ENCODE peak calls at places on chromosome 16, in ten cellular contexts. H is thoracic aorta, B is breast epithelium, G is heart right ventricle, D is cardiac muscle cell, Q is colonic mucosa, L is A549, J is IMR-90, U is transverse colon, M is adrenal gland. V is an unnamed sample. For H3K9me3, the result is how much of the 10 kb centered on the place peaks cover.

GRCh38 chr16:50288920-50289319 is 22.6 kb downstream of the ADCY7 start:
- DNase-seq in H (no peak), B (no peak), G (no peak), D (no peak), Q (no peak), L (no peak), J (no peak), U (no peak), M (no peak), V (no peak)

GRCh38 chr16:7316266-7316888 is 16.3 kb upstream of the RBFOX1 start:
- DNase-seq in H (no peak), B (no peak), G (no peak), D (no peak), Q (no peak), L (no peak), J (no peak), U (no peak), M (no peak), V (no peak)

GRCh38 chr16:27238016-27238587 is 30.5 kb downstream of the NSMCE1 start:
- DNase-seq in H (no peak), B (peak), G (no peak), D (no peak), Q (peak), L (no peak), J (no peak), U (peak), M (no peak), V (no peak)

GRCh38 chr16:64311241-64311640 is 810.6 kb downstream of the CDH11 start:
- DNase-seq in H (no peak), B (no peak), G (no peak), D (no peak), Q (no peak), L (no peak), J (no peak), U (no peak), M (no peak), V (no peak)

GRCh38 chr16:27980919-27981670 is 82.4 kb downstream of the GSG1L start:
- DNase-seq in H (peak), B (no peak), G (no peak), D (no peak), Q (no peak), L (no peak), J (no peak), U (no peak), M (no peak), V (peak)

GRCh38 chr16:78659216-78659615 is 559.8 kb downstream of the WWOX start:
- DNase-seq in H (no peak), B (no peak), G (peak), D (no peak), Q (no peak), L (no peak), J (no peak), U (no peak), M (no peak), V (peak)

GRCh38 chr16:14199624-14200023 is 128.5 kb downstream of the MRTFB start:
- DNase-seq in H (no peak), B (no peak), G (no peak), D (no peak), Q (no peak), L (no peak), J (peak), U (no peak), M (no peak), V (no peak)

GRCh38 chr16:50841081-50841886 is 99.4 kb downstream of the CYLD start:
- DNase-seq in H (no peak), B (no peak), G (no peak), D (peak), Q (no peak), L (no peak), J (no peak), U (no peak), M (peak), V (no peak)

GRCh38 chr16:50096791-50097190 is 31.0 kb downstream of the HEATR3 start:
- DNase-seq in H (no peak), B (no peak), G (no peak), D (no peak), Q (no peak), L (no peak), J (peak), U (no peak), M (no peak), V (no peak)

GRCh38 chr16:73058221-73058615 is 10.3 kb upstream of the ZFHX3 start:
- DNase-seq in H (no peak), B (no peak), G (peak), D (peak), Q (no peak), L (no peak), J (no peak), U (peak), M (no peak), V (peak)

GRCh38 chr16:4500283-4500682 is 24.1 kb downstream of the HMOX2 start:
- DNase-seq in H (no peak), B (no peak), G (no peak), D (peak), Q (no peak), L (peak), J (peak), U (no peak), M (peak), V (peak)

GRCh38 chr16:48430890-48431289 is 45.7 kb upstream of the SIAH1 start:
- DNase-seq in H (no peak), B (no peak), G (no peak), D (no peak), Q (no peak), L (no peak), J (no peak), U (no peak), M (no peak), V (no peak)

GRCh38 chr16:84537431-84538151 is 33.1 kb upstream of the MEAK7 start:
- DNase-seq in H (no peak), B (no peak), G (no peak), D (no peak), Q (no peak), L (no peak), J (no peak), U (no peak), M (peak), V (no peak)

GRCh38 chr16:9836118-9836736 is 346.0 kb downstream of the GRIN2A start:
- DNase-seq in H (no peak), B (no peak), G (no peak), D (peak), Q (no peak), L (no peak), J (no peak), U (no peak), M (no peak), V (peak)

GRCh38 chr16:56029026-56029425 is 153.9 kb upstream of the CES5A start:
- DNase-seq in H (no peak), B (no peak), G (no peak), D (no peak), Q (no peak), L (no peak), J (no peak), U (no peak), M (no peak), V (no peak)

GRCh38 chr16:19765860-19766553 is 47.9 kb downstream of the IQCK start:
- DNase-seq in H (no peak), B (no peak), G (peak), D (no peak), Q (peak), L (no peak), J (no peak), U (peak), M (peak), V (peak)

GRCh38 chr16:89564476-89565255 is 4.2 kb downstream of the RPL13 start:
- DNase-seq in H (no peak), B (no peak), G (no peak), D (peak), Q (peak), L (no peak), J (no peak), U (peak), M (no peak), V (no peak)

DNA sequence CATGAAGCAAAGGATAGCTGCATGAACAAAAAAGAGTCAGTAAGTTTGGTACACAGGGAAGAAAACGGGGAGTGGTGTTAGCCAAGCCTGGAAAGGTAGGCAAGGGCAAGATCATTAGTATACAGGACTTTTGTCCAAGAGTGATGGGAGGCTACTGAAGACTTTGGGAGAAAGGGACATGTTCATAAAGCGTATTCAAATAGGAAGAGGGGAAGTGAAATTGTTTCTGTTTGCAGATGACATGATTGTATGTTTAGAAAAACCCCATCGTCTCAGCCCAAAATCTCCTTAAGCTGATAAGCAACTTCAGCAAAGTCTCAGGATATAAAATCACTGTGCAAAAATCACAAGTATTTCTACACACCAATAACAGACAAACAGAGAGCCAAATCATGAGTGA is 19.4 kb downstream of the CDYL2 start:
- DNase-seq in H (no peak), B (no peak), G (no peak), D (no peak), Q (no peak), L (no peak), J (no peak), U (no peak), M (no peak), V (no peak)
- H3K9me3 ChIP-seq in H (under half), B (under half), G (under half), D (under half), Q (under half), L (under half), J (under half), U (under half), M (under half), V (under half)

GRCh38 chr16:54355251-54355650 is 68.7 kb upstream of the IRX3 start:
- DNase-seq in H (no peak), B (no peak), G (no peak), D (no peak), Q (no peak), L (no peak), J (peak), U (no peak), M (no peak), V (no peak)
- H3K9me3 ChIP-seq in H (under half), B (under half), G (under half), D (under half), Q (under half), L (under half), J (under half), U (under half), M (under half), V (under half)

GRCh38 chr16:57083469-57083868 is 8.9 kb upstream of the CPNE2 start:
- DNase-seq in H (no peak), B (no peak), G (no peak), D (no peak), Q (no peak), L (no peak), J (no peak), U (no peak), M (no peak), V (no peak)

GRCh38 chr16:57081744-57082143 is 10.6 kb upstream of the CPNE2 start:
- DNase-seq in H (no peak), B (no peak), G (no peak), D (no peak), Q (no peak), L (no peak), J (no peak), U (no peak), M (no peak), V (no peak)

GRCh38 chr16:57084996-57085395 is 7.4 kb upstream of the CPNE2 start:
- DNase-seq in H (no peak), B (no peak), G (no peak), D (no peak), Q (no peak), L (no peak), J (no peak), U (no peak), M (no peak), V (no peak)

GRCh38 chr16:57084257-57084770 is 8.1 kb upstream of the CPNE2 start:
- DNase-seq in H (peak), B (peak), G (peak), D (peak), Q (peak), L (peak), J (peak), U (peak), M (peak), V (peak)

DNA sequence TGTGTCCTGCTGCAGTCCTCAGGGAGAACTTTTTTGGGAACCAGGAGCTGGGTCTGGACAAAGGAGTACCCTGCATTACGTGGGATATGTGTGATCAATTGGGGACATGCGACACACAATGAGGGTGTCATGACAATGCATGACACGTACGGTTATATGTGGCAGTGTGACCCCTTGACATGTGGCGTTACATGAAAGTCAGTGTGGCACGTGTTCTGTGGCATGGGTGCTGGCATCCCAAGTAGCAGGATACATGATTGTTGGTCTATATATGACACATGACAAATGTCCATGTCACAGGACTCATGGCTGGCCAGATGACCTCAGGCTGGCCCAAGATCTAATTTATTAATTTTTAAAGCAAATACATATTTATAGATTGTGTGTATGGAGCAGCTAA is 9.7 kb upstream of the CPNE2 start:
- DNase-seq in H (no peak), B (no peak), G (no peak), D (no peak), Q (no peak), L (no peak), J (no peak), U (no peak), M (no peak), V (no peak)
- H3K9me3 ChIP-seq in H (under half), B (under half), G (under half), D (under half), Q (under half), L (under half), J (under half), U (under half), M (under half), V (under half)

DNA sequence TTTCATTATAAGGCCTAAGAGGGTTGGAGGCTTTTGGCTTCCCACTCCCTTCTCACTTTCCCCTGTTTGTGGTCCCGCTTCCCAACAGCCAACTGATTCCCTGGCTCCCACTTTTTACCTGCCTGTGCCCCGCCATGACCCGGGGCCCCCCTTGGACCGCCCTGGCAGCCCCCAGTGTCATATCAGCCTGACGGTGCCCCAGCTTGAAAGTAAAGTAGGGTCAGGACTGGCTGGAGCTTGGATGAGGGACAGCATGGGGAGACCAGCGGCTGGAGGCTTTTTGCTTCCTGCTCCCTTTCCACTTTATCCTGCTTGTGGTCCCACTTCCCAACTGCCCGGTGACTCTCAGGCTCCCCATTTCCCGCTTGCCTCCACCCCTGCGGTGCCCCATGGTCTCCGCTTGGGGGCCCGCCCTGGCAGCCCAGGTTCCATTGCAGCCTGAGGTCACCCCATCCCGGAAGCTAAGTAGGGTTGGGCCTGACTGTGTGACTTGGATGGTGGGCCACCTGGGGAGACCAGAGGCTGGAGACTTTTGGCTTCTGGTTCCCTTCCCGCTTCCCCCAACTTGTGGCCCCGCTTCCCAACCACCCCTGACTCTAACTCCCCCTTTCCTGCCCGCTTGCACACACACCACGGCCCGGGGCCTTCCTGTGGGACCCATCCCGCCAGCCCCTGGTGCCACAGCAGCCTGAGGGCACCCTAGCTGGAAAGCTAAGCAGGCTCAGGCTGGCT is 2274.7 kb downstream of the TP53TG3F start:
- DNase-seq in H (no peak), B (no peak), G (no peak), D (no peak), Q (no peak), L (no peak), J (no peak), U (no peak), M (no peak), V (no peak)
- H3K9me3 ChIP-seq in H (under half), B (under half), G (under half), D (under half), Q (under half), L (under half), J (under half), U (under half), M (under half), V (under half)

DNA sequence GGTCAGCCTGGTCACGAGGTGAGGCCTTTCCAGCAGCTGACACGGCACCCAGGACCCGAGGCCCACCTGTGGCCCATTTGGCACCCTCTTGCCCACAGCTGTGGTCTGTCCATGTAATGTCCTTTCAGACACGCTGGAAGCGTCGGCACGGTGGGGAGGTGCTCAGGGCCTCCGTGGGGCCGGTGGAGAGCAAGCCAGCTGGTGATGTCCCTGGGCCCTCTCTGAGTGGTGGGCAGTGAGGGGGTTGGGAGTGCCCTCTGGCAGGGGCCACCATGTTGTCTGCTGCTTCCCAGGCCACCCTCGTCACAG is 97.3 kb upstream of the ZNF469 start:
- DNase-seq in H (no peak), B (no peak), G (no peak), D (no peak), Q (no peak), L (no peak), J (no peak), U (no peak), M (no peak), V (no peak)
- H3K9me3 ChIP-seq in H (under half), B (under half), G (under half), D (under half), Q (under half), L (half or more), J (under half), U (under half), M (under half), V (under half)

GRCh38 chr16:24863582-24864437 is 18.0 kb downstream of the SLC5A11 start:
- DNase-seq in H (no peak), B (no peak), G (no peak), D (no peak), Q (no peak), L (no peak), J (no peak), U (no peak), M (peak), V (no peak)

GRCh38 chr16:24855678-24856077 is 9.9 kb downstream of the SLC5A11 start:
- DNase-seq in H (no peak), B (no peak), G (no peak), D (no peak), Q (no peak), L (no peak), J (no peak), U (no peak), M (peak), V (no peak)

GRCh38 chr16:24858219-24859041 is 12.7 kb downstream of the SLC5A11 start:
- DNase-seq in H (no peak), B (peak), G (peak), D (peak), Q (peak), L (peak), J (peak), U (peak), M (peak), V (peak)

GRCh38 chr16:24861461-24861860 is 15.7 kb downstream of the SLC5A11 start:
- DNase-seq in H (no peak), B (no peak), G (no peak), D (no peak), Q (no peak), L (no peak), J (no peak), U (no peak), M (no peak), V (no peak)
- H3K9me3 ChIP-seq in H (under half), B (under half), G (under half), D (under half), Q (under half), L (under half), J (under half), U (under half), M (under half), V (under half)

GRCh38 chr16:66304151-66304550 is 62.3 kb upstream of the CDH5 start:
- DNase-seq in H (no peak), B (no peak), G (no peak), D (no peak), Q (no peak), L (no peak), J (no peak), U (no peak), M (no peak), V (no peak)
- H3K9me3 ChIP-seq in H (under half), B (under half), G (under half), D (under half), Q (under half), L (under half), J (under half), U (under half), M (under half), V (under half)

GRCh38 chr16:30867747-30868146 is 26.1 kb downstream of the BCL7C start:
- DNase-seq in H (no peak), B (no peak), G (no peak), D (no peak), Q (no peak), L (peak), J (no peak), U (no peak), M (no peak), V (no peak)
- H3K9me3 ChIP-seq in H (under half), B (under half), G (under half), D (under half), Q (under half), L (under half), J (under half), U (under half), M (under half), V (under half)

GRCh38 chr16:3317315-3317999 is 12.2 kb downstream of the ZNF75A start:
- DNase-seq in H (no peak), B (no peak), G (no peak), D (no peak), Q (no peak), L (no peak), J (peak), U (no peak), M (no peak), V (no peak)

GRCh38 chr16:3327514-3327913 is 22.2 kb downstream of the ZNF75A start:
- DNase-seq in H (no peak), B (no peak), G (no peak), D (no peak), Q (no peak), L (no peak), J (no peak), U (no peak), M (no peak), V (no peak)

GRCh38 chr16:3321802-3322201 is 16.5 kb downstream of the ZNF75A start:
- DNase-seq in H (no peak), B (no peak), G (no peak), D (no peak), Q (no peak), L (no peak), J (no peak), U (no peak), M (no peak), V (no peak)
- H3K9me3 ChIP-seq in H (half or more), B (half or more), G (under half), D (under half), Q (under half), L (half or more), J (half or more), U (half or more), M (under half), V (under half)

V was measured in thyroid gland.